ENCODE peak calls at places on chromosome 12, in five cellular contexts. One of them, this sample, is unnamed.

GRCh38 chr12:101298426-101298825 is 18.5 kb downstream of the UTP20 start:
- DNase-seq in GM23248: peak
- DNase-seq in CD4-positive, CD25-positive, alpha-beta regulatory T cell: no peak
- DNase-seq in IMR-90: peak
- DNase-seq in AG04450: no peak
- DNase-seq in this sample: peak

GRCh38 chr12:107337354-107338095 is 244.2 kb upstream of the CRY1 start:
- DNase-seq in IMR-90: peak
- DNase-seq in AG04450: no peak
- DNase-seq in CD4-positive, CD25-positive, alpha-beta regulatory T cell: no peak
- DNase-seq in GM23248: peak
- DNase-seq in this sample: no peak

GRCh38 chr12:121926874-121927706 is 8.7 kb downstream of the CFAP251 start:
- DNase-seq in AG04450: no peak
- DNase-seq in GM23248: no peak
- DNase-seq in IMR-90: no peak
- DNase-seq in CD4-positive, CD25-positive, alpha-beta regulatory T cell: no peak
- DNase-seq in this sample: no peak

GRCh38 chr12:93786669-93787397 is 109.7 kb downstream of the CRADD start:
- DNase-seq in GM23248: peak
- DNase-seq in AG04450: no peak
- DNase-seq in CD4-positive, CD25-positive, alpha-beta regulatory T cell: no peak
- DNase-seq in IMR-90: no peak
- DNase-seq in this sample: no peak

GRCh38 chr12:132289356-132290202 is 39.8 kb downstream of the GALNT9 start:
- DNase-seq in CD4-positive, CD25-positive, alpha-beta regulatory T cell: no peak
- DNase-seq in IMR-90: no peak
- DNase-seq in GM23248: no peak
- DNase-seq in AG04450: no peak
- DNase-seq in this sample: no peak

GRCh38 chr12:46430340-46430948 is 57.9 kb upstream of the SLC38A2 start:
- DNase-seq in AG04450: peak
- DNase-seq in GM23248: peak
- DNase-seq in IMR-90: peak
- DNase-seq in CD4-positive, CD25-positive, alpha-beta regulatory T cell: peak
- DNase-seq in this sample: peak

GRCh38 chr12:51921017-51921725 is 13.9 kb downstream of the ACVRL1 start:
- DNase-seq in IMR-90: no peak
- DNase-seq in GM23248: no peak
- DNase-seq in CD4-positive, CD25-positive, alpha-beta regulatory T cell: no peak
- DNase-seq in AG04450: no peak
- DNase-seq in this sample: no peak

GRCh38 chr12:121441555-121441954 is 41.6 kb downstream of the RNF34 start:
- DNase-seq in GM23248: no peak
- DNase-seq in AG04450: no peak
- DNase-seq in CD4-positive, CD25-positive, alpha-beta regulatory T cell: no peak
- DNase-seq in IMR-90: no peak
- DNase-seq in this sample: no peak

GRCh38 chr12:41485203-41485602 is 297.1 kb downstream of the PDZRN4 start:
- DNase-seq in AG04450: no peak
- DNase-seq in CD4-positive, CD25-positive, alpha-beta regulatory T cell: no peak
- DNase-seq in GM23248: no peak
- DNase-seq in IMR-90: no peak
- DNase-seq in this sample: no peak

GRCh38 chr12:59904874-59905521 is 309.2 kb downstream of the SLC16A7 start:
- DNase-seq in AG04450: peak
- DNase-seq in CD4-positive, CD25-positive, alpha-beta regulatory T cell: no peak
- DNase-seq in GM23248: peak
- DNase-seq in IMR-90: peak
- DNase-seq in this sample: peak

GRCh38 chr12:109310247-109311125 is 1.4 kb upstream of the FOXN4 start:
- DNase-seq in CD4-positive, CD25-positive, alpha-beta regulatory T cell: peak
- DNase-seq in GM23248: no peak
- DNase-seq in AG04450: no peak
- DNase-seq in IMR-90: no peak
- DNase-seq in this sample: no peak

GRCh38 chr12:82182601-82183000 is 175.6 kb downstream of the CCDC59 start:
- DNase-seq in GM23248: peak
- DNase-seq in CD4-positive, CD25-positive, alpha-beta regulatory T cell: no peak
- DNase-seq in AG04450: no peak
- DNase-seq in IMR-90: no peak
- DNase-seq in this sample: peak

GRCh38 chr12:11174022-11174421 is 3.0 kb downstream of the SMIM10L1 start:
- DNase-seq in GM23248: peak
- DNase-seq in AG04450: no peak
- DNase-seq in IMR-90: peak
- DNase-seq in CD4-positive, CD25-positive, alpha-beta regulatory T cell: no peak
- DNase-seq in this sample: no peak

GRCh38 chr12:12081836-12082497 is 11.2 kb downstream of the BCL2L14 start:
- DNase-seq in CD4-positive, CD25-positive, alpha-beta regulatory T cell: peak
- DNase-seq in GM23248: peak
- DNase-seq in IMR-90: peak
- DNase-seq in AG04450: no peak
- DNase-seq in this sample: peak

GRCh38 chr12:51403744-51404143 is 12.5 kb upstream of the GALNT6 start:
- DNase-seq in AG04450: no peak
- DNase-seq in GM23248: no peak
- DNase-seq in CD4-positive, CD25-positive, alpha-beta regulatory T cell: no peak
- DNase-seq in IMR-90: no peak
- DNase-seq in this sample: no peak

GRCh38 chr12:127024791-127025190 is 1242.2 kb upstream of the TMEM132C start:
- DNase-seq in GM23248: no peak
- DNase-seq in AG04450: no peak
- DNase-seq in IMR-90: no peak
- DNase-seq in CD4-positive, CD25-positive, alpha-beta regulatory T cell: no peak
- DNase-seq in this sample: no peak

GRCh38 chr12:131736807-131737484 is 26.1 kb downstream of the SFSWAP start:
- DNase-seq in GM23248: peak
- DNase-seq in IMR-90: peak
- DNase-seq in CD4-positive, CD25-positive, alpha-beta regulatory T cell: no peak
- DNase-seq in AG04450: peak
- DNase-seq in this sample: peak

GRCh38 chr12:30756074-30756473 is 1.3 kb upstream of the CAPRIN2 start:
- DNase-seq in IMR-90: no peak
- DNase-seq in AG04450: no peak
- DNase-seq in CD4-positive, CD25-positive, alpha-beta regulatory T cell: no peak
- DNase-seq in GM23248: no peak
- DNase-seq in this sample: no peak

GRCh38 chr12:114866331-114866730 is 182.4 kb upstream of the TBX3 start:
- DNase-seq in IMR-90: no peak
- DNase-seq in CD4-positive, CD25-positive, alpha-beta regulatory T cell: no peak
- DNase-seq in GM23248: no peak
- DNase-seq in AG04450: no peak
- DNase-seq in this sample: no peak

GRCh38 chr12:108826115-108826806 is 31.1 kb downstream of the SSH1 start:
- DNase-seq in AG04450: peak
- DNase-seq in IMR-90: peak
- DNase-seq in CD4-positive, CD25-positive, alpha-beta regulatory T cell: peak
- DNase-seq in GM23248: peak
- DNase-seq in this sample: peak

GRCh38 chr12:47267571-47267970 is 187.8 kb upstream of the AMIGO2 start:
- DNase-seq in IMR-90: peak
- DNase-seq in CD4-positive, CD25-positive, alpha-beta regulatory T cell: no peak
- DNase-seq in GM23248: peak
- DNase-seq in AG04450: no peak
- DNase-seq in this sample: no peak

GRCh38 chr12:75816892-75817291 is 214.7 kb downstream of the PHLDA1 start:
- DNase-seq in GM23248: peak
- DNase-seq in CD4-positive, CD25-positive, alpha-beta regulatory T cell: peak
- DNase-seq in AG04450: no peak
- DNase-seq in IMR-90: peak
- DNase-seq in this sample: peak

GRCh38 chr12:84619053-84619452 is 293.5 kb downstream of the SLC6A15 start:
- DNase-seq in CD4-positive, CD25-positive, alpha-beta regulatory T cell: no peak
- DNase-seq in AG04450: no peak
- DNase-seq in GM23248: peak
- DNase-seq in IMR-90: no peak
- DNase-seq in this sample: no peak

GRCh38 chr12:131783915-131784541 is 44.2 kb upstream of the MMP17 start:
- DNase-seq in AG04450: peak
- DNase-seq in CD4-positive, CD25-positive, alpha-beta regulatory T cell: no peak
- DNase-seq in GM23248: peak
- DNase-seq in IMR-90: peak
- DNase-seq in this sample: peak

GRCh38 chr12:65891219-65891618 is 66.9 kb downstream of the HMGA2 start:
- DNase-seq in GM23248: peak
- DNase-seq in IMR-90: peak
- DNase-seq in AG04450: no peak
- DNase-seq in CD4-positive, CD25-positive, alpha-beta regulatory T cell: no peak
- DNase-seq in this sample: no peak

GRCh38 chr12:65894127-65894526 is 69.8 kb downstream of the HMGA2 start:
- DNase-seq in CD4-positive, CD25-positive, alpha-beta regulatory T cell: no peak
- DNase-seq in IMR-90: peak
- DNase-seq in AG04450: no peak
- DNase-seq in GM23248: peak
- DNase-seq in this sample: no peak

GRCh38 chr12:65892905-65893304 is 68.6 kb downstream of the HMGA2 start:
- DNase-seq in GM23248: peak
- DNase-seq in IMR-90: peak
- DNase-seq in CD4-positive, CD25-positive, alpha-beta regulatory T cell: no peak
- DNase-seq in AG04450: no peak
- DNase-seq in this sample: peak

GRCh38 chr12:65894624-65895023 is 70.3 kb downstream of the HMGA2 start:
- DNase-seq in CD4-positive, CD25-positive, alpha-beta regulatory T cell: no peak
- DNase-seq in AG04450: no peak
- DNase-seq in GM23248: no peak
- DNase-seq in IMR-90: no peak
- DNase-seq in this sample: no peak

DNA sequence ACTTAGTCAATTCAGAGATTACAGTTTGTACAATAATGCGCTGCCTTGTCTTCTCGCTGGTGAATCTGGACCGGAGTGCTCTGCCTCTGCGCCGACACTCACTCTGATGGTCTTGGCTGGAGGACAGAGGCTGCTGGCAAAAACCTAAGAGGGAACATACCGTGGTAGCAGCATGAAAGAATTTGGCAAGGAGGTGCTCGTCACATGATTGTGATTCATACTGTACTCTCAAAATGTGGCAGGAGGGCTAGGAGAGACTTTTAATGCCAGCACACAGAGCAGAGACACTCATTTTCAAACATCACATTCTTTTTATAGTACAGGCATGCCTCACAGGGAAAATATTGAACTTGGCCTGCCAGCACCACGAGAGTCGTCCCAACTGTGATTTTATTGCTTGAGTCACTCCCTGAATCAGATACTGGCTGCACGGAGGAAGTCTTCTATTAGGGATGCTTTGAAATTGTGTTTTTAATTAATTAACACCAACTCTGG is 67.8 kb downstream of the HMGA2 start:
- DNase-seq in GM23248: peak
- DNase-seq in IMR-90: peak
- DNase-seq in CD4-positive, CD25-positive, alpha-beta regulatory T cell: no peak
- DNase-seq in AG04450: peak
- DNase-seq in this sample: peak
- H3K27ac ChIP-seq in GM23248: peak
- H3K27ac ChIP-seq in IMR-90: peak
- H3K27ac ChIP-seq in CD4-positive, CD25-positive, alpha-beta regulatory T cell: no peak
- H3K27ac ChIP-seq in AG04450: peak
- H3K27ac ChIP-seq in this sample: peak

GRCh38 chr12:23950775-23951391 is 1.4 kb upstream of the SOX5 start:
- DNase-seq in IMR-90: peak
- DNase-seq in GM23248: no peak
- DNase-seq in CD4-positive, CD25-positive, alpha-beta regulatory T cell: no peak
- DNase-seq in AG04450: no peak
- DNase-seq in this sample: peak

GRCh38 chr12:23949212-23950010 is at the start of gene SOX5:
- DNase-seq in GM23248: peak
- DNase-seq in AG04450: peak
- DNase-seq in CD4-positive, CD25-positive, alpha-beta regulatory T cell: no peak
- DNase-seq in IMR-90: peak
- DNase-seq in this sample: peak

GRCh38 chr12:23952071-23952470 is 2.6 kb upstream of the SOX5 start:
- DNase-seq in IMR-90: no peak
- DNase-seq in GM23248: no peak
- DNase-seq in CD4-positive, CD25-positive, alpha-beta regulatory T cell: no peak
- DNase-seq in AG04450: no peak
- DNase-seq in this sample: no peak

GRCh38 chr12:23947395-23947794 is 2.1 kb downstream of the SOX5 start:
- DNase-seq in GM23248: no peak
- DNase-seq in CD4-positive, CD25-positive, alpha-beta regulatory T cell: no peak
- DNase-seq in IMR-90: no peak
- DNase-seq in AG04450: no peak
- DNase-seq in this sample: no peak

DNA sequence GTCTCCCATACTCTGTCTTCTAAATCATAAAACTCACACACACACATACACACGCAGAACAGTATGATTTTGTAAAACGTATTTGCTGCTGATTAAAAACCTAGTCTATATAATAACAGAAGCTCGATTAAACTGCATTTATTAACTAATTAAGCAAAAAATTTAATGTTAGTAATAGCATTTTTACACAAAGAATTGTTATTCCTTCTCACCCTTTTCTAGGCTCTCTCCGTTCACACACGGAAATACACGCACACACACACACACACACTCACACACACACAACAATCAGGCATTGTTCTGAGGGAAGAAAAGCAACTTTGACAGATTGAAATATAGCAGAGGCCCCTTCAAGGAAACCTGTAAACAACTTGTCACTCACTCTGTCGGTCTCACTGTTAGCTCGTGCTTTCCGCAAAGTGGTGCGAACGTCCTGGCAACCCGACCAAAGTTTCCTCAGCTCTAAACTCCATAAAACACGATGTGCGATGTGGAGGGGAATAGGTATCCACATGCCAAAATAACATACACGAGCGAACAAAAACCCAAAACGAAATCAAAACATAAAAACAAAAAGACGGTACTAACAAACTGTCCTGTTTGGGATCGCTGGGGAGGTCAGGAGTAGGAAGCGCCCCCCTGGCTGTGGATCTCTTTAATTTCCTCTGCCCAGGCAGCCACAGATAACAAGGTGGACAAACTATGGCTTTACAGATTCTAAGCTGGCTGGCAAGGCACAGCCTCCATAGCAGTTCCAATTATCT is 723 bp upstream of the SOX5 start:
- DNase-seq in AG04450: no peak
- DNase-seq in IMR-90: peak
- DNase-seq in GM23248: peak
- DNase-seq in CD4-positive, CD25-positive, alpha-beta regulatory T cell: no peak
- DNase-seq in this sample: peak
- H3K4me3 ChIP-seq in AG04450: peak
- H3K4me3 ChIP-seq in IMR-90: peak
- H3K4me3 ChIP-seq in GM23248: no peak
- H3K4me3 ChIP-seq in CD4-positive, CD25-positive, alpha-beta regulatory T cell: no peak
- H3K4me3 ChIP-seq in this sample: peak

GRCh38 chr12:4307593-4308333 is 13.2 kb upstream of the TIGAR start:
- DNase-seq in IMR-90: peak
- DNase-seq in AG04450: peak
- DNase-seq in CD4-positive, CD25-positive, alpha-beta regulatory T cell: no peak
- DNase-seq in GM23248: peak
- DNase-seq in this sample: peak
- H3K27ac ChIP-seq in IMR-90: no peak
- H3K27ac ChIP-seq in AG04450: no peak
- H3K27ac ChIP-seq in CD4-positive, CD25-positive, alpha-beta regulatory T cell: no peak
- H3K27ac ChIP-seq in GM23248: no peak
- H3K27ac ChIP-seq in this sample: no peak

DNA sequence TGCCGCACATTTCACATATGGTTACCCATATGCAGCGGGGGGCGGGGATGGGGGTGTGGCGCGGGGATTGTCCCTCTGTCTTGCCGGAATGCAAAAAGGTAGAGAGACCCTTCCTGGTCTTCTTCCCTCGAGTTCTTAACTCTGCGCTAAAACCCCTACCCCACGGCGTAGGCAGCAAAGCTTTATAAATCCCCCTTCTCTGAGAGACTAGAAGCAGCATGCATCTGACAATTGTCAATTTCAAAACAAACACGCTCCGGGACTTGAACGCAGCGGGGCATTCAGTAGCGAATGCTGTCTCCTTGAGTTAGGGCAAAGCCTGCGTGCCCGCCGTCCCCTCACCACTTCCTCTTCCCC is 1.8 kb downstream of the PRMT8 start:
- DNase-seq in CD4-positive, CD25-positive, alpha-beta regulatory T cell: no peak
- DNase-seq in IMR-90: no peak
- DNase-seq in AG04450: no peak
- DNase-seq in GM23248: no peak
- DNase-seq in this sample: no peak
- H3K4me3 ChIP-seq in CD4-positive, CD25-positive, alpha-beta regulatory T cell: no peak
- H3K4me3 ChIP-seq in IMR-90: no peak
- H3K4me3 ChIP-seq in AG04450: no peak
- H3K4me3 ChIP-seq in GM23248: no peak
- H3K4me3 ChIP-seq in this sample: no peak

This sample was measured in brain microvascular endothelial cell.